ENCODE peak calls at places on chromosomes 13 and 19, in six cellular contexts. G is body of pancreas, H is mammary epithelial cell, W is breast epithelium, O is pancreas, V is cardiac muscle cell. Y is an unnamed sample. For H3K4me1, the result is how much of the 10 kb centered on the place peaks cover.

GRCh38 chr19:17243340-17243853 is 2.3 kb downstream of the NR2F6 start:
- DNase-seq in O (peak), W (no peak), G (peak), V (no peak), H (no peak), Y (no peak)

GRCh38 chr13:78875792-78876580 is 217.0 kb upstream of the OBI1 start:
- DNase-seq in H (no peak), G (no peak), V (no peak), O (no peak), W (no peak), Y (peak)

GRCh38 chr13:60654405-60654804 is 257.4 kb downstream of the TDRD3 start:
- DNase-seq in O (peak), H (no peak), V (peak), W (no peak), G (peak), Y (no peak)

GRCh38 chr13:60329221-60329983 is 67.6 kb upstream of the TDRD3 start:
- DNase-seq in W (no peak), V (peak), G (peak), O (peak), H (peak), Y (peak)

GRCh38 chr13:111183087-111183645 is 68.1 kb downstream of the ARHGEF7 start:
- DNase-seq in W (no peak), O (no peak), G (no peak), V (no peak), H (no peak), Y (no peak)

GRCh38 chr19:49186108-49186507 is 28.5 kb downstream of the TRPM4 start:
- DNase-seq in H (no peak), O (no peak), W (no peak), V (no peak), G (no peak), Y (no peak)

GRCh38 chr13:93234459-93234858 is 7.9 kb downstream of the GPC6 start:
- DNase-seq in H (no peak), G (no peak), V (no peak), W (no peak), O (no peak), Y (no peak)

GRCh38 chr13:94764576-94765321 is 52.4 kb upstream of the SOX21 start:
- DNase-seq in V (no peak), G (no peak), O (no peak), H (no peak), W (no peak), Y (no peak)

GRCh38 chr19:31946491-31946890 is 398.9 kb upstream of the ZNF507 start:
- DNase-seq in W (no peak), V (no peak), H (no peak), O (no peak), G (no peak), Y (no peak)

GRCh38 chr19:49614096-49614857 is 23.3 kb downstream of the PRR12 start:
- DNase-seq in G (no peak), V (no peak), H (peak), O (no peak), W (no peak), Y (peak)

GRCh38 chr19:17830567-17831418 is 9.5 kb upstream of the INSL3 start:
- DNase-seq in V (peak), H (no peak), O (peak), W (no peak), G (peak), Y (peak)

GRCh38 chr13:114069376-114070097 is 62.9 kb downstream of the RASA3 start:
- DNase-seq in O (no peak), G (no peak), W (peak), H (no peak), V (no peak), Y (peak)

GRCh38 chr19:2171349-2172145 is 7.8 kb downstream of the DOT1L start:
- DNase-seq in O (peak), W (no peak), V (peak), G (peak), H (no peak), Y (no peak)

GRCh38 chr19:31519216-31519615 is 170.0 kb upstream of the TSHZ3 start:
- DNase-seq in G (no peak), H (peak), W (no peak), V (no peak), O (no peak), Y (no peak)

GRCh38 chr13:50291611-50292010 is 276.4 kb downstream of the KCNRG start:
- DNase-seq in O (no peak), G (no peak), W (no peak), V (no peak), H (no peak), Y (no peak)

GRCh38 chr13:113171250-113172125 is 13.0 kb downstream of the PROZ start:
- DNase-seq in G (no peak), V (no peak), W (no peak), H (no peak), O (no peak), Y (no peak)

GRCh38 chr13:73542446-73542845 is 483.6 kb downstream of the KLF5 start:
- DNase-seq in V (no peak), O (no peak), G (no peak), H (peak), W (no peak), Y (no peak)

GRCh38 chr19:17333611-17334413 is 843 bp downstream of the ANO8 start:
- DNase-seq in V (no peak), H (peak), G (no peak), W (no peak), O (no peak), Y (no peak)

GRCh38 chr19:2381151-2381822 is 21.2 kb downstream of the TMPRSS9 start:
- DNase-seq in W (no peak), V (peak), O (no peak), H (no peak), G (no peak), Y (no peak)

GRCh38 chr13:23609414-23610186 is 39.4 kb downstream of the TNFRSF19 start:
- DNase-seq in H (no peak), W (no peak), O (no peak), V (no peak), G (no peak), Y (peak)

GRCh38 chr13:26377038-26377437 is 123.1 kb downstream of the CDK8 start:
- DNase-seq in W (no peak), H (peak), G (no peak), O (no peak), V (peak), Y (no peak)

GRCh38 chr13:35914662-35915061 is 216.5 kb downstream of the DCLK1 start:
- DNase-seq in H (no peak), G (no peak), O (no peak), V (no peak), W (no peak), Y (no peak)

GRCh38 chr13:40433577-40433976 is 232.9 kb downstream of the FOXO1 start:
- DNase-seq in H (no peak), G (no peak), V (no peak), W (no peak), O (no peak), Y (no peak)

GRCh38 chr13:99214232-99214631 is 13.6 kb downstream of the UBAC2 start:
- DNase-seq in V (no peak), G (no peak), H (peak), W (no peak), O (no peak), Y (no peak)

GRCh38 chr13:50073340-50073739 is 58.1 kb downstream of the KCNRG start:
- DNase-seq in W (no peak), H (no peak), V (no peak), G (no peak), O (no peak), Y (no peak)

GRCh38 chr19:18990128-18990708 is 43.1 kb downstream of the SUGP2 start:
- DNase-seq in V (no peak), G (no peak), W (no peak), H (no peak), O (no peak), Y (no peak)

GRCh38 chr13:85093808-85094207 is 705.4 kb downstream of the SLITRK6 start:
- DNase-seq in G (no peak), H (peak), O (no peak), V (no peak), W (no peak), Y (no peak)

GRCh38 chr19:12647490-12648071 is 19.0 kb downstream of the MAN2B1 start:
- DNase-seq in W (peak), G (peak), H (no peak), O (peak), V (no peak), Y (peak)

GRCh38 chr13:53254495-53254894 is 225.9 kb downstream of the OLFM4 start:
- DNase-seq in H (no peak), W (no peak), G (no peak), V (peak), O (no peak), Y (no peak)

GRCh38 chr13:48491423-48492122 is 41.3 kb downstream of the RCBTB2 start:
- DNase-seq in G (no peak), O (no peak), W (no peak), H (peak), V (no peak), Y (no peak)

GRCh38 chr19:37333457-37333856 is 37.4 kb upstream of the ZNF527 start:
- DNase-seq in O (no peak), G (no peak), H (peak), V (no peak), W (no peak), Y (no peak)

GRCh38 chr13:24682353-24682752 is 2.1 kb downstream of the ATP12A start:
- DNase-seq in W (no peak), O (no peak), H (no peak), G (no peak), V (no peak), Y (no peak)

GRCh38 chr19:6087074-6087506 is 23.2 kb downstream of the RFX2 start:
- DNase-seq in H (no peak), W (no peak), O (no peak), G (no peak), V (no peak), Y (no peak)

GRCh38 chr19:6020972-6021805 is 43.2 kb upstream of the RANBP3 start:
- DNase-seq in W (no peak), H (no peak), V (no peak), G (peak), O (peak), Y (peak)

GRCh38 chr13:51479199-51479523 is 26.3 kb upstream of the INTS6 start:
- DNase-seq in W (no peak), G (no peak), V (no peak), H (peak), O (no peak), Y (no peak)

GRCh38 chr19:35268546-35269424 is at the start of gene USF2:
- DNase-seq in W (no peak), H (peak), O (peak), V (peak), G (peak), Y (peak)

GRCh38 chr19:5447700-5448311 is 7.4 kb upstream of the ZNRF4 start:
- DNase-seq in G (no peak), W (no peak), O (no peak), V (no peak), H (no peak), Y (no peak)

DNA sequence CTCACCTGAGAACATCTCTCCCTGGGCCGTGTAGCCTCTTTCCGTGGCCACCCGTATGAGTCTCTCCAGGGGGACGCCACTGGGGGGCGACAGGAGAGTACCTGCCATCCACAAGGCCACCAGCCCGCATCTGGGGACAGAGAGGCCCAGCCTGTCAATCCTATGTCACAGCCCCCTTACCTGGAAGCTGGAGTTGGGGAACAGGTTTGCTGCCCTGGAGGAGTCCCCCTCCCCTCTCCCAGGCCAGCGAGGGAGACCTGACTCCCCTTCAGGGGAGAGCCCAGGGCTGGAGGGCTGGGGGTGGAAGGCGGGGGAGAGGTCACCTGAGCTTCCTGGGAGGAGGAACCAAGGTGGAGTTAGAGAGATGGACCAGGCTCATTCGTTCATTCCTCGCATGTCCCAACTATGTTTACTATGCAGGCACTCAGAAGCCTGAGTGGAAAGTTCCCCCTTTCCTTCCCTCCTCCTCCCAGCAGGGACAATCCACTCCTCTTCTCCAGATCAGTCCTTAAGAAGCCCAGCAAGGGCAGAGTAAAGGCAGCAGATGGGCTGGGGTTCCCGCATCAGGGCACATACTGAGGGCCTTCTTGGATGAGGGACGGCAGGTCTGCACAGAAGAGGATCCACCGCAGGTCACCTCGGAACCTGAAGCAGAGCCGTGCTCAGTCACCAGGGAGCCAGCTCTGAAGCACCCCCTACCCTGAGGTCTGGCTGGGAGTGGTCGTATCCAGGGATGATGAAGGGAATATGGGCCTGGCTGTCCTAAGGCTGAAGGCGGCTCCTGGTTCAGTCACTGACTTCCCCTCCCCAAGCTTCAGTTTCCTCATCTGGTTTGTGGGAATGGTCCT is 5.5 kb downstream of the ACTMAP start:
- DNase-seq in W (no peak), G (no peak), H (no peak), V (peak), O (no peak), Y (peak)
- TF ChIP-seq CTCF in W (no peak), G (peak), H (no peak), V (no peak), O (no peak), Y (no peak)

GRCh38 chr19:14375582-14376291 is 5.5 kb upstream of the ADGRE5 start:
- DNase-seq in O (no peak), W (no peak), H (no peak), G (no peak), V (peak), Y (no peak)
- H3K4me1 ChIP-seq in O (under half), W (under half), H (under half), G (under half), V (under half), Y (under half)

DNA sequence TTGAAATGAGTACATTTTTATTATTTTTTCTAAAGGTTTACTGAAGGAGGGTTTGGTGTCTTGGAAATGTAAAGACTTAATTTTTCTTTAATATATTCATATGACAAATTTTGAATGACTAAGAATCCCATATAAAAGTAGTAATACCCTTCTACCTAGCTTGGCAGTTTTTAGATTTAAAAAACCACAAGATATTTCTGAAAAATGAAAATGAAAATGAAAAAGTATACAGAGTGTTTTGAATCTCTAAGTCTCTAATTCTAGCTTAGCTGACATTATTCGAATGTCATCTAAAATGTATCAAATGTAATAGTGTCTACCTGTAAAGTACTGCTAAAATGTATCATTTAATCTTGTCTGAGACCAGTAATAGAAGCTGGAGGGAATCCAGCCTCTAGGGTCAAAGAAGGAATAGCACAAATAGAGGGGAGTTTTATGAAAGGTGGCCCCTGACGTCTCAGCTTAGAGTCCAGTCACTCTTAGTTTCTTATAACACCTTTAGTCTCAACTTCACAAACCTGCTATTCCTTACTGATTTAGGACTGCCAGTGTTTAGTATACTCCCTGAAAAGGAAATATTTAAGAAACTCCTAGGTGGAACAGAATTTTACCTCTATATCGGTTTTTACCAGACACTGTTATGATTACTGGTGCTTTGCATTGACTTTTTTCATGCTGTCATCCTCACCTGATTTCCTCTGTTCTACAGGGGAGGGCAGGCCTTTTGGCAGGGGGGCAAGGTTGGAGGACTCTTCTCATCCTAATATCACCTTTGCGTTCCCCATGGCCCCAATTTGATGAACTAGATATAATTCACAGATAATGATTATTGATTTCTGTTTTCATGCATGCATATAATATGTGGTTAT is 16.2 kb upstream of the MIR17HG start:
- DNase-seq in V (no peak), W (no peak), O (no peak), H (no peak), G (no peak), Y (no peak)
- H3K4me3 ChIP-seq in V (no peak), W (no peak), O (no peak), H (no peak), G (no peak), Y (no peak)

DNA sequence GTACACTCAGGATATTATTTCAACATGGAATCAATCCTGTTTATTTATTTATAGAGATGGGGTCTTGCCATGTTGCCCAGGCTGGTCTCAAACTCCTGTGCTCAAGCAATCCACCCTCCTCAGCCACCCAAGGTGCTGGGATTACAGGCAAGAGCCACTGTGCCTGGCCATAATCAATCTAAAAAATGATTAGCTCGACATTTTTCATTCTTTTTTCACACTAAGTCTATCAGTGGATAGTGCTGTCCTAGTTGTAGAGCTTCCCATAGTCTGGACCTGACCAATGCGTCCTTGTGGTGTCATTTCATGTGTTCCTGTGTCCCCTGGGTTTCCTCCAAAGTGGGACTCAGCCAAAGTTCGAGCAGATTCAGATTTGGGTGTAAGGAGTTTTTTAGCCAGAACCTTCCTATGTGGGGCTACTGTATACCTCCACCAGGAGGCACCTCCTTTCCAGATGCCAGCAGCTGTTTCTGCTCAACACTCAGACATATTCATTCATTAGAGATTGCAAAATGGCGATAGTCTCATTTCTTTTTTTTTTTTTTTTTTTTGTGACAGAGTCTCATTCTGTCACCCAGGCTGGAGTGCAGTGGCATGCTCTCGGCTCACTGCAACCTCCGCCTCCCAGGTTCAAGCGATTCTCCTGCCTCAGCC is 61.1 kb downstream of the MAP4K1 start:
- DNase-seq in G (no peak), O (no peak), W (no peak), H (peak), V (no peak), Y (peak)
- TF ChIP-seq CTCF in G (no peak), O (no peak), W (no peak), H (peak), V (peak), Y (no peak)

GRCh38 chr13:33186851-33187250 is 98.7 kb downstream of the STARD13 start:
- DNase-seq in V (no peak), G (no peak), W (no peak), O (no peak), H (no peak), Y (no peak)
- H3K4me1 ChIP-seq in V (under half), G (half or more), W (under half), O (under half), H (under half), Y (under half)

DNA sequence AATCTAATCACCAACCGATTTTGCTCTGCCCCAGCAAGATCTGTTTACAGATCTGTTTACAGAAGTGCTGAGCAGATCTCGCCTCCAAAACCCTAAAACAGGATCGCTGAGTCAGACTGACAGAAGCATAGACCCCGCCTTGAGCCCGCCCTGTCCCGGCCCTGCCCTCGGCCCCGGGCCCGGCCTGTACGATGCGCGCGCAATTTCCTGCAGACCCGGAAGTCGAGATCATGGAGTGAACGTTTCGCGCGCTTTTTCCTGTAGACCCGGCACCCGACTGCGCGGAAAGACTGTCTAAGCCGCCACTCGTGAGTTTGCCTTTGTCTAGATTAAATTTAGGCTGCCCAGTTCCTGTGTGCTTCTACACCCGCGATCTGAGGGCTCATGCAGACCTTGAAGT is at the start of gene ZNF534:
- DNase-seq in W (no peak), V (no peak), O (no peak), G (no peak), H (no peak), Y (no peak)
- H3K4me3 ChIP-seq in W (no peak), V (no peak), O (no peak), G (no peak), H (no peak), Y (no peak)

Y was measured in left lung.